ENCODE peak calls at places on chromosomes 3 and 15, in eight cellular contexts. I, O, N, W, H, R, A and X are unnamed samples.

GRCh38 chr3:105527538-105527937 is 160.8 kb downstream of the ALCAM start:
- DNase-seq in I (no peak), O (no peak), N (no peak), W (no peak), H (peak), R (no peak), A (no peak), X (no peak)

GRCh38 chr3:123315271-123315595 is 113.5 kb downstream of the SEC22A start:
- DNase-seq in I (no peak), O (no peak), N (no peak), W (no peak), H (no peak), R (no peak), A (no peak), X (no peak)

GRCh38 chr3:177802151-177802900 is 605.0 kb upstream of the TBL1XR1 start:
- DNase-seq in I (peak), O (no peak), N (peak), W (no peak), H (peak), R (no peak), A (no peak), X (no peak)

GRCh38 chr15:66102563-66103292 is 150.8 kb downstream of the MEGF11 start:
- DNase-seq in I (no peak), O (no peak), N (no peak), W (no peak), H (no peak), R (no peak), A (no peak), X (no peak)

GRCh38 chr3:63386568-63386967 is 108.5 kb downstream of the SYNPR start:
- DNase-seq in I (peak), O (no peak), N (no peak), W (no peak), H (no peak), R (no peak), A (peak), X (no peak)

GRCh38 chr3:47573190-47574172 is 5.2 kb downstream of the CSPG5 start:
- DNase-seq in I (no peak), O (no peak), N (no peak), W (no peak), H (no peak), R (no peak), A (no peak), X (no peak)

GRCh38 chr15:89803941-89804800 is 10.5 kb downstream of the ANPEP start:
- DNase-seq in I (no peak), O (no peak), N (no peak), W (peak), H (no peak), R (no peak), A (no peak), X (no peak)

GRCh38 chr3:8554725-8555621 is 53.4 kb downstream of the LMCD1 start:
- DNase-seq in I (peak), O (no peak), N (peak), W (no peak), H (peak), R (no peak), A (peak), X (no peak)

GRCh38 chr15:74826372-74826819 is at the start of gene CPLX3:
- DNase-seq in I (no peak), O (peak), N (no peak), W (no peak), H (no peak), R (peak), A (peak), X (no peak)

GRCh38 chr3:171980578-171981270 is 58.7 kb upstream of the FNDC3B start:
- DNase-seq in I (no peak), O (no peak), N (no peak), W (no peak), H (no peak), R (no peak), A (no peak), X (no peak)

GRCh38 chr3:49021813-49022720 is at the start of gene NDUFAF3:
- DNase-seq in I (peak), O (peak), N (peak), W (peak), H (peak), R (peak), A (peak), X (peak)

GRCh38 chr15:58212909-58213526 is 74.8 kb downstream of the AQP9 start:
- DNase-seq in I (peak), O (no peak), N (peak), W (no peak), H (peak), R (peak), A (no peak), X (no peak)

GRCh38 chr3:138389841-138390581 is 41.6 kb downstream of the MRAS start:
- DNase-seq in I (peak), O (no peak), N (peak), W (no peak), H (no peak), R (no peak), A (no peak), X (no peak)

GRCh38 chr3:1195922-1196321 is 103.1 kb downstream of the CNTN6 start:
- DNase-seq in I (no peak), O (no peak), N (peak), W (no peak), H (no peak), R (no peak), A (no peak), X (no peak)